ENCODE peak calls at places on chromosomes 12 and 14, in eight cellular contexts. I, Y, T, V, D, O, R and E are unnamed samples.

GRCh38 chr12:70288817-70289216 is 45.6 kb downstream of the CNOT2 start:
- DNase-seq in Y (no peak), O (no peak), T (no peak), R (no peak), V (no peak), D (no peak), I (no peak), E (no peak)

GRCh38 chr14:56159066-56159465 is 40.9 kb downstream of the PELI2 start:
- DNase-seq in I (no peak), V (no peak), O (no peak), Y (no peak), T (no peak), R (no peak), D (no peak), E (no peak)

GRCh38 chr12:128190614-128191013 is 76.4 kb upstream of the TMEM132C start:
- DNase-seq in T (no peak), V (no peak), I (no peak), D (no peak), R (no peak), O (peak; percentile 77), Y (no peak), E (peak; percentile 7)

GRCh38 chr14:101980700-101981099 is 16.3 kb downstream of the DYNC1H1 start:
- DNase-seq in I (no peak), Y (peak; percentile 99), V (no peak), R (peak; percentile 89), T (no peak), O (no peak), D (peak; percentile 97), E (no peak)

GRCh38 chr12:11738450-11738849 is 89.0 kb downstream of the ETV6 start:
- DNase-seq in V (no peak), T (no peak), D (no peak), R (no peak), I (no peak), Y (no peak), O (no peak), E (no peak)

GRCh38 chr12:104182144-104182543 is 33.4 kb upstream of the TXNRD1 start:
- DNase-seq in O (no peak), R (no peak), V (no peak), I (no peak), D (peak; percentile 95), Y (peak; percentile 99), T (no peak), E (no peak)

GRCh38 chr12:117202033-117202432 is 11.8 kb upstream of the FBXO21 start:
- DNase-seq in R (no peak), T (no peak), V (no peak), I (no peak), O (no peak), D (no peak), Y (no peak), E (no peak)

GRCh38 chr12:48198619-48198973 is 4.5 kb downstream of the OR10AD1 start:
- DNase-seq in D (no peak), R (no peak), V (no peak), Y (no peak), O (no peak), T (no peak), I (no peak), E (no peak)

GRCh38 chr14:31207746-31208545 is at the start of gene HECTD1:
- DNase-seq in V (peak; percentile 80), I (peak; percentile 92), R (peak; percentile 93), Y (peak; percentile 82), O (peak; percentile 95), D (peak; percentile 79), T (peak; percentile 89), E (peak; percentile 81)

GRCh38 chr14:92993302-92993701 is 70.4 kb downstream of the CHGA start:
- DNase-seq in V (no peak), Y (no peak), R (no peak), O (no peak), T (no peak), I (no peak), D (no peak), E (no peak)

GRCh38 chr12:124994435-124994975 is 1.1 kb downstream of the BRI3BP start:
- DNase-seq in T (no peak), I (no peak), V (no peak), R (no peak), O (no peak), D (no peak), Y (peak; percentile 4), E (peak; percentile 4)

GRCh38 chr14:35405304-35405996 is 901 bp upstream of the NFKBIA start:
- DNase-seq in D (no peak), R (no peak), T (no peak), I (no peak), O (peak; percentile 48), V (no peak), Y (peak; percentile 32), E (no peak)

GRCh38 chr12:22670762-22671161 is 45.8 kb downstream of the ETNK1 start:
- DNase-seq in D (no peak), R (no peak), Y (peak; percentile 39), T (no peak), O (no peak), I (no peak), V (no peak), E (no peak)

GRCh38 chr12:53223391-53224267 is 8.4 kb downstream of the RARG start:
- DNase-seq in Y (peak; percentile 61), I (no peak), V (no peak), T (no peak), D (no peak), R (no peak), O (peak; percentile 51), E (no peak)

GRCh38 chr14:54894995-54895394 is 7.6 kb downstream of the GCH1 start:
- DNase-seq in V (no peak), R (peak; percentile 57), T (no peak), I (no peak), Y (peak; percentile 16), D (no peak), O (no peak), E (no peak)

GRCh38 chr12:125079943-125080645 is 14.9 kb downstream of the AACS start:
- DNase-seq in R (no peak), Y (peak; percentile 86), O (no peak), I (no peak), D (no peak), V (no peak), T (no peak), E (no peak)